ENCODE peak calls at places on chromosome 10, in eight cellular contexts. F is T-helper 2 cell; A is left lung; B is T-helper 9 cell; R is fibroblast of the aortic adventitia; W is T follicular helper cell; C is stimulated activated CD4-positive, alpha-beta T cell treated with anti-CD3 and anti-CD28 coated beads, Interleukin-2, amount 100 ng/mL, for 48 hours; D is stimulated activated CD8-positive, alpha-beta memory T cell treated with anti-CD3 and anti-CD28 coated beads, Interleukin-12 subunit alpha, Interleukin-12 subunit beta, amount 100 ng/mL, for 1 hour. J is an unnamed sample.

GRCh38 chr10:123994417-123995081 is 98.8 kb downstream of the CHST15 start:
- DNase-seq in F (peak), A (peak), B (peak), R (peak), W (peak), C (peak), D (peak), J (peak)

GRCh38 chr10:87625658-87626057 is 34.0 kb upstream of the PAPSS2 start:
- DNase-seq in F (no peak), A (no peak), B (no peak), R (no peak), W (no peak), C (no peak), D (no peak), J (no peak)

GRCh38 chr10:114045071-114045737 is 1.5 kb downstream of the ADRB1 start:
- DNase-seq in F (no peak), A (peak), B (no peak), R (no peak), W (no peak), C (no peak), D (peak), J (peak)

GRCh38 chr10:121096617-121097431 is 245.7 kb downstream of the WDR11 start:
- DNase-seq in F (no peak), A (no peak), B (no peak), R (no peak), W (no peak), C (no peak), D (no peak), J (no peak)

GRCh38 chr10:3473271-3473670 is 300.7 kb upstream of the PITRM1 start:
- DNase-seq in F (no peak), A (no peak), B (no peak), R (no peak), W (no peak), C (no peak), D (no peak), J (no peak)

GRCh38 chr10:119368581-119368980 is 161.2 kb downstream of the GRK5 start:
- DNase-seq in F (no peak), A (no peak), B (no peak), R (peak), W (no peak), C (no peak), D (no peak), J (no peak)

GRCh38 chr10:78706256-78706655 is 362.5 kb upstream of the ZMIZ1 start:
- DNase-seq in F (no peak), A (no peak), B (no peak), R (peak), W (no peak), C (no peak), D (no peak), J (no peak)

GRCh38 chr10:62076872-62077271 is 175.4 kb downstream of the ARID5B start:
- DNase-seq in F (no peak), A (no peak), B (no peak), R (peak), W (no peak), C (no peak), D (no peak), J (no peak)

GRCh38 chr10:27716521-27716920 is 29.1 kb downstream of the MKX start:
- DNase-seq in F (no peak), A (no peak), B (no peak), R (no peak), W (no peak), C (no peak), D (no peak), J (no peak)

GRCh38 chr10:42986618-42987017 is 90.3 kb upstream of the RET start:
- DNase-seq in F (no peak), A (no peak), B (no peak), R (no peak), W (no peak), C (no peak), D (no peak), J (no peak)

GRCh38 chr10:121309164-121309563 is 289.1 kb downstream of the FGFR2 start:
- DNase-seq in F (no peak), A (no peak), B (no peak), R (no peak), W (no peak), C (no peak), D (no peak), J (no peak)

GRCh38 chr10:61452229-61452651 is 941 bp downstream of the TMEM26 start:
- DNase-seq in F (no peak), A (no peak), B (no peak), R (no peak), W (no peak), C (no peak), D (no peak), J (peak)

GRCh38 chr10:110149259-110149658 is 58.1 kb upstream of the MXI1 start:
- DNase-seq in F (no peak), A (no peak), B (no peak), R (no peak), W (no peak), C (no peak), D (no peak), J (no peak)

J was measured in body of pancreas.